ENCODE peak calls at places on chromosome 5, in seven cellular contexts. N is prostate gland; L is amniotic stem cell; R is activated CD4-positive, alpha-beta T cell treated with anti-CD3 and anti-CD28 coated beads, Interleukin-2, amount 50 U/mL, for 24 hours; A is heart left ventricle; V is RWPE1; D is OCI-LY7. S is an unnamed sample.
A peak's percentile ranks its signal among the peaks of the same experiment; 100 is the strongest.

GRCh38 chr5:88675758-88676636 is 207.0 kb downstream of the MEF2C start:
- DNase-seq in V (no peak), D (peak; percentile 95), R (no peak), L (no peak), A (no peak), N (no peak), S (no peak)

GRCh38 chr5:79025054-79025465 is 40.0 kb upstream of the ARSB start:
- DNase-seq in V (peak; percentile 72), L (peak; percentile 21), A (peak; percentile 71), N (peak; percentile 11), R (peak; percentile 28), D (peak; percentile 59), S (peak; percentile 68)

GRCh38 chr5:94524841-94525697 is 93.3 kb downstream of the KIAA0825 start:
- DNase-seq in R (no peak), V (peak; percentile 52), A (no peak), N (peak; percentile 7), L (no peak), D (peak; percentile 70), S (peak; percentile 65)

GRCh38 chr5:158267228-158267627 is 408.3 kb upstream of the CLINT1 start:
- DNase-seq in L (no peak), A (no peak), R (no peak), D (no peak), V (no peak), N (no peak), S (no peak)

GRCh38 chr5:57896596-57896995 is 414.0 kb upstream of the ACTBL2 start:
- DNase-seq in L (no peak), D (no peak), A (no peak), N (no peak), V (no peak), R (no peak), S (no peak)

GRCh38 chr5:10635861-10636350 is 72.0 kb downstream of the ANKRD33B start:
- DNase-seq in L (no peak), N (no peak), V (no peak), A (no peak), D (no peak), R (no peak), S (no peak)

GRCh38 chr5:153403470-153403869 is 87.0 kb upstream of the GRIA1 start:
- DNase-seq in V (no peak), N (no peak), L (no peak), D (no peak), R (no peak), A (no peak), S (no peak)

GRCh38 chr5:110880413-110880812 is 141.6 kb downstream of the SLC25A46 start:
- DNase-seq in R (no peak), V (peak; percentile 54), A (no peak), L (peak; percentile 83), N (no peak), D (no peak), S (peak; percentile 68)

GRCh38 chr5:120314201-120314600 is 149.9 kb upstream of the PRR16 start:
- DNase-seq in N (no peak), R (no peak), L (no peak), D (no peak), V (no peak), A (no peak), S (no peak)

GRCh38 chr5:137939331-137939730 is 50.1 kb downstream of the PKD2L2 start:
- DNase-seq in V (no peak), A (no peak), L (no peak), R (no peak), N (no peak), D (no peak), S (no peak)

GRCh38 chr5:109987970-109988369 is 298.2 kb downstream of the MAN2A1 start:
- DNase-seq in L (no peak), N (peak; percentile 28), D (no peak), V (no peak), A (no peak), R (no peak), S (no peak)

GRCh38 chr5:53403758-53404157 is 76.7 kb upstream of the FST start:
- DNase-seq in N (no peak), A (no peak), R (no peak), D (no peak), L (no peak), V (no peak), S (peak; percentile 43)

GRCh38 chr5:36581070-36581469 is 25.3 kb upstream of the SLC1A3 start:
- DNase-seq in D (no peak), N (no peak), A (no peak), L (no peak), R (no peak), V (no peak), S (no peak)

S was measured in ELR.